ENCODE peak calls at places on chromosomes 1 and 21, in nine cellular contexts. One of them, this sample, is unnamed.

GRCh38 chr1:20903452-20903851 is 116.3 kb upstream of the HP1BP3 start:
- DNase-seq in AG09319: no peak
- DNase-seq in uterus: no peak
- DNase-seq in fibroblast of lung: no peak
- DNase-seq in CD8-positive, alpha-beta T cell: no peak
- DNase-seq in neural crest cell: no peak
- DNase-seq in GM20000: no peak
- DNase-seq in GM12864: no peak
- DNase-seq in vagina: no peak
- DNase-seq in this sample: no peak

GRCh38 chr1:46134660-46135331 is 2.4 kb upstream of the PIK3R3 start:
- DNase-seq in fibroblast of lung: peak; percentile 75
- DNase-seq in neural crest cell: no peak
- DNase-seq in GM20000: peak; percentile 29
- DNase-seq in vagina: no peak
- DNase-seq in CD8-positive, alpha-beta T cell: no peak
- DNase-seq in AG09319: peak; percentile 39
- DNase-seq in GM12864: no peak
- DNase-seq in uterus: no peak
- DNase-seq in this sample: peak; percentile 63

GRCh38 chr1:26410706-26411623 is at the start of gene LIN28A:
- DNase-seq in CD8-positive, alpha-beta T cell: no peak
- DNase-seq in uterus: no peak
- DNase-seq in GM12864: no peak
- DNase-seq in GM20000: no peak
- DNase-seq in vagina: no peak
- DNase-seq in neural crest cell: no peak
- DNase-seq in fibroblast of lung: no peak
- DNase-seq in AG09319: no peak
- DNase-seq in this sample: no peak

GRCh38 chr1:234619071-234619480 is 9.1 kb upstream of the IRF2BP2 start:
- DNase-seq in CD8-positive, alpha-beta T cell: no peak
- DNase-seq in fibroblast of lung: no peak
- DNase-seq in neural crest cell: no peak
- DNase-seq in GM12864: no peak
- DNase-seq in uterus: no peak
- DNase-seq in AG09319: no peak
- DNase-seq in vagina: no peak
- DNase-seq in GM20000: no peak
- DNase-seq in this sample: no peak

GRCh38 chr1:75130312-75130677 is 3.9 kb upstream of the LHX8 start:
- DNase-seq in neural crest cell: no peak
- DNase-seq in AG09319: no peak
- DNase-seq in vagina: no peak
- DNase-seq in GM20000: no peak
- DNase-seq in GM12864: no peak
- DNase-seq in uterus: no peak
- DNase-seq in CD8-positive, alpha-beta T cell: no peak
- DNase-seq in fibroblast of lung: no peak
- DNase-seq in this sample: no peak

GRCh38 chr1:230280054-230280795 is 145.9 kb downstream of the PGBD5 start:
- DNase-seq in CD8-positive, alpha-beta T cell: no peak
- DNase-seq in GM12864: no peak
- DNase-seq in uterus: peak; percentile 13
- DNase-seq in AG09319: no peak
- DNase-seq in GM20000: no peak
- DNase-seq in fibroblast of lung: no peak
- DNase-seq in vagina: no peak
- DNase-seq in neural crest cell: no peak
- DNase-seq in this sample: no peak

GRCh38 chr1:167922023-167922422 is 8.1 kb upstream of the ADCY10 start:
- DNase-seq in GM12864: no peak
- DNase-seq in vagina: no peak
- DNase-seq in uterus: no peak
- DNase-seq in fibroblast of lung: peak; percentile 51
- DNase-seq in neural crest cell: no peak
- DNase-seq in GM20000: peak; percentile 18
- DNase-seq in AG09319: no peak
- DNase-seq in CD8-positive, alpha-beta T cell: no peak
- DNase-seq in this sample: no peak

GRCh38 chr21:45341779-45342178 is 54.1 kb upstream of the POFUT2 start:
- DNase-seq in neural crest cell: no peak
- DNase-seq in AG09319: no peak
- DNase-seq in CD8-positive, alpha-beta T cell: no peak
- DNase-seq in vagina: no peak
- DNase-seq in fibroblast of lung: no peak
- DNase-seq in GM20000: no peak
- DNase-seq in uterus: no peak
- DNase-seq in GM12864: no peak
- DNase-seq in this sample: no peak

GRCh38 chr1:221961532-221962292 is 219.8 kb upstream of the DUSP10 start:
- DNase-seq in fibroblast of lung: peak; percentile 63
- DNase-seq in GM12864: peak; percentile 25
- DNase-seq in vagina: no peak
- DNase-seq in AG09319: peak; percentile 8
- DNase-seq in neural crest cell: no peak
- DNase-seq in uterus: no peak
- DNase-seq in GM20000: peak; percentile 23
- DNase-seq in CD8-positive, alpha-beta T cell: peak; percentile 9
- DNase-seq in this sample: peak; percentile 74

GRCh38 chr1:242477944-242478343 is 46.6 kb downstream of the PLD5 start:
- DNase-seq in AG09319: no peak
- DNase-seq in fibroblast of lung: no peak
- DNase-seq in GM12864: no peak
- DNase-seq in CD8-positive, alpha-beta T cell: no peak
- DNase-seq in GM20000: no peak
- DNase-seq in neural crest cell: no peak
- DNase-seq in uterus: no peak
- DNase-seq in vagina: no peak
- DNase-seq in this sample: no peak

GRCh38 chr1:181010789-181011188 is 11.9 kb downstream of the STX6 start:
- DNase-seq in uterus: no peak
- DNase-seq in GM12864: no peak
- DNase-seq in vagina: no peak
- DNase-seq in GM20000: no peak
- DNase-seq in neural crest cell: no peak
- DNase-seq in AG09319: no peak
- DNase-seq in CD8-positive, alpha-beta T cell: no peak
- DNase-seq in fibroblast of lung: no peak
- DNase-seq in this sample: no peak

GRCh38 chr1:54994355-54994990 is 4.3 kb upstream of the BSND start:
- DNase-seq in CD8-positive, alpha-beta T cell: no peak
- DNase-seq in neural crest cell: no peak
- DNase-seq in AG09319: no peak
- DNase-seq in GM20000: no peak
- DNase-seq in vagina: no peak
- DNase-seq in fibroblast of lung: no peak
- DNase-seq in uterus: no peak
- DNase-seq in GM12864: no peak
- DNase-seq in this sample: no peak

GRCh38 chr1:42925132-42925769 is 33.4 kb downstream of the SLC2A1 start:
- DNase-seq in GM20000: no peak
- DNase-seq in neural crest cell: no peak
- DNase-seq in fibroblast of lung: no peak
- DNase-seq in GM12864: no peak
- DNase-seq in vagina: no peak
- DNase-seq in CD8-positive, alpha-beta T cell: no peak
- DNase-seq in uterus: no peak
- DNase-seq in AG09319: no peak
- DNase-seq in this sample: no peak

GRCh38 chr1:42923367-42924248 is 35.1 kb downstream of the SLC2A1 start:
- DNase-seq in fibroblast of lung: no peak
- DNase-seq in uterus: no peak
- DNase-seq in neural crest cell: no peak
- DNase-seq in GM20000: peak; percentile 35
- DNase-seq in CD8-positive, alpha-beta T cell: no peak
- DNase-seq in GM12864: no peak
- DNase-seq in vagina: no peak
- DNase-seq in AG09319: no peak
- DNase-seq in this sample: no peak

GRCh38 chr1:42922687-42923366 is 35.8 kb downstream of the SLC2A1 start:
- DNase-seq in uterus: no peak
- DNase-seq in CD8-positive, alpha-beta T cell: peak; percentile 53
- DNase-seq in GM20000: peak; percentile 87
- DNase-seq in vagina: peak; percentile 87
- DNase-seq in fibroblast of lung: peak; percentile 61
- DNase-seq in neural crest cell: peak; percentile 44
- DNase-seq in GM12864: no peak
- DNase-seq in AG09319: no peak
- DNase-seq in this sample: peak; percentile 70

GRCh38 chr1:42926235-42926869 is 32.3 kb downstream of the SLC2A1 start:
- DNase-seq in fibroblast of lung: no peak
- DNase-seq in vagina: no peak
- DNase-seq in AG09319: no peak
- DNase-seq in GM12864: no peak
- DNase-seq in uterus: no peak
- DNase-seq in neural crest cell: no peak
- DNase-seq in GM20000: no peak
- DNase-seq in CD8-positive, alpha-beta T cell: no peak
- DNase-seq in this sample: no peak

GRCh38 chr1:42924249-42925131 is 34.2 kb downstream of the SLC2A1 start:
- DNase-seq in AG09319: peak; percentile 58
- DNase-seq in neural crest cell: peak; percentile 95
- DNase-seq in fibroblast of lung: peak; percentile 86
- DNase-seq in uterus: peak; percentile 93
- DNase-seq in vagina: peak; percentile 96
- DNase-seq in CD8-positive, alpha-beta T cell: peak; percentile 88
- DNase-seq in GM20000: peak; percentile 95
- DNase-seq in GM12864: peak; percentile 71
- DNase-seq in this sample: peak; percentile 96
- TF ChIP-seq CTCF in AG09319: no peak
- TF ChIP-seq CTCF in neural crest cell: peak; percentile 46
- TF ChIP-seq CTCF in fibroblast of lung: no peak
- TF ChIP-seq CTCF in uterus: peak; percentile 26
- TF ChIP-seq CTCF in vagina: peak; percentile 26
- TF ChIP-seq CTCF in CD8-positive, alpha-beta T cell: no peak
- TF ChIP-seq CTCF in GM20000: no peak
- TF ChIP-seq CTCF in GM12864: peak; percentile 15
- TF ChIP-seq CTCF in this sample: no peak

DNA sequence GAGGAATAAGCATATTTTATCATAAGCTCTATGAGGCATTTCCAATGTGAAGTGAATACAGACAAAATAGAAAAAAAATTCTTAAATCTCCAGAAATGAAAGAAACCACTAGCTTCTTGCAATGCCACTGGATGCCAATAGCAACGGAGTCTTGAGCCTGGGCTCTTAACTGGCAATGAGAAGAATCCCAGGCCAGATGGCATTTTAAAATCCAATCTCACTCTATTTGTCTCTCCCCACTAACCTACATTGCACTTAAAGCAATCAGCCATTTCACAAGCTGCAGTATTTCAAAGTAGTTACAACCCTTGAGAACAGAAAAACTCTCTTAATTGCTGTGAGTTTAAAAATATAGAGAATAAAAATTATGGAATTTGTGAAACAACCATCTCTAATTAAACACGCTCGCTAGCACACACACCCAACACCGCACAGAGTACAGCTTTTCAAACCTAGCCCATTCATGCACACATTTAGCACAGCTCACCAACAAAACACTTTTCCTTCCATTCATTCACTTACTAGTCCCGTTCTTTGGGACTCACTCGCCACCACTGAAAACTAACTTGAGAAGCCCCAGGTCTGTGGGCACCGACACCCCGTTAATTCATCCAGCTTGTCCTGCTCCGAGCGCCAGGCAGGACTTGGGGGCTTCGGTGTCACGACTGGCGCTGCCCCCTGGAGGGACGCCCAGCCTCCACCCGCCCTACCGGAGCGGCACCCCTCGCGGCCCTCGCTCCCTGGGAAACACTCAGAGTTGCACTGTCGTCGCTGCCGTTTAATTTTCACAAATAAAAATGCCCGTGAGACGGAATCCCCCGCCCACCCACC is 1.1 kb downstream of the DDAH1 start:
- DNase-seq in fibroblast of lung: peak; percentile 35
- DNase-seq in CD8-positive, alpha-beta T cell: no peak
- DNase-seq in GM12864: no peak
- DNase-seq in AG09319: no peak
- DNase-seq in neural crest cell: no peak
- DNase-seq in uterus: no peak
- DNase-seq in GM20000: no peak
- DNase-seq in vagina: no peak
- DNase-seq in this sample: no peak
- TF ChIP-seq CTCF in fibroblast of lung: no peak
- TF ChIP-seq CTCF in CD8-positive, alpha-beta T cell: no peak
- TF ChIP-seq CTCF in GM12864: no peak
- TF ChIP-seq CTCF in AG09319: no peak
- TF ChIP-seq CTCF in neural crest cell: no peak
- TF ChIP-seq CTCF in uterus: no peak
- TF ChIP-seq CTCF in GM20000: no peak
- TF ChIP-seq CTCF in vagina: no peak
- TF ChIP-seq CTCF in this sample: no peak

DNA sequence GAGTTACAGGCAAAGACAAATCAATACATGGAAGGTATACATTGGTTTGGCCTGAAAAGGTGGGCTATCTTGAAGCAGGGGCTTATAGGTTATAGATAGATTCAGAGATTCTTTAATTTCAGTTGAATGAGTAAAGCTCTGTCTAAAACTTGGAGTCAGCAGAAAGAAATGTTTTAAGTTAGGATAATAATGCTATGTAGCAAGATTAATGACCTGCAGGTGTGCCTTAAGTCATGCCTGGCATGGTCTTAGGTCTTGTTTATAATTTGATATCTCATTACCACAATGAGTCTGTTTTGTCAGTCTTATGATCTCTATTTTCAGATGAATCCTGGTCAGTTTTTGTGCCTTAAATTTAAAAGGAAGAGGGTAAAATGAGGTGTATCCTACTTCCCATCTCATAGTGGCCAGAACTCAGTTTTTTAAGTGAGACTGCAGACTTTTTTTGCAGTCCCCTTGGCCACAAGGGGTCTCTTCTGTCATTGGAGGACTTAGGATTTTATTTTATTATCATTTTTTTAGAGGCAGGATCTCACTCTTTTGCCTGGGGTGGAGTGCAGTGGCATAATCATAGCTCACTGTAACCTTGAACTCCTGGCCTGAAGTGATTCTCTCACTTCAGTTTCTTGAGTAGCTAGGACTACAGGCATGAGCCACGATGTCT is 21.3 kb upstream of the PGBD2 start:
- DNase-seq in vagina: no peak
- DNase-seq in neural crest cell: no peak
- DNase-seq in GM12864: no peak
- DNase-seq in GM20000: no peak
- DNase-seq in uterus: no peak
- DNase-seq in fibroblast of lung: no peak
- DNase-seq in AG09319: no peak
- DNase-seq in CD8-positive, alpha-beta T cell: no peak
- DNase-seq in this sample: no peak
- TF ChIP-seq CTCF in vagina: no peak
- TF ChIP-seq CTCF in neural crest cell: peak; percentile 26
- TF ChIP-seq CTCF in GM12864: no peak
- TF ChIP-seq CTCF in GM20000: no peak
- TF ChIP-seq CTCF in uterus: no peak
- TF ChIP-seq CTCF in fibroblast of lung: no peak
- TF ChIP-seq CTCF in AG09319: no peak
- TF ChIP-seq CTCF in CD8-positive, alpha-beta T cell: no peak
- TF ChIP-seq CTCF in this sample: no peak

DNA sequence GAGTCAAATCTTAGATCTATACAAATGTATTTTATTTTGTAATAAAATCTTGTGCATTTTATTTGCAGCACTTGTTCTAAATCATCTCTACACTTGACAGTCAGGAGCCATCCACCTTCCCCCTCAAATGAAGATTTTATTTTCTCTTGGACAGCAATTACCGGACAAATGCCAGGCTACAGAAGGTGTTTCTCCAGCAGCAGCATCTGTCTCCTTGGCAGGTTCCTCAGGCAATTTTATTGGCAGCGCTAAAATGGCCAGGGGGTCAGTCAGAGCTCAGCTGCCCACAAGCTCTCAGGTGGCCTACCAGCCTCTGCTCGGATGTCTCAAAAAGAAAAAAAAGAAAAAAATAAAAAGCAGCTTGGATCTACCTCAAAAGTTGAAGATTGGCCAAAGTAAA is 107.6 kb downstream of the DAB1 start:
- DNase-seq in GM12864: no peak
- DNase-seq in fibroblast of lung: no peak
- DNase-seq in neural crest cell: no peak
- DNase-seq in vagina: no peak
- DNase-seq in uterus: no peak
- DNase-seq in AG09319: no peak
- DNase-seq in GM20000: no peak
- DNase-seq in CD8-positive, alpha-beta T cell: no peak
- DNase-seq in this sample: no peak
- TF ChIP-seq CTCF in GM12864: no peak
- TF ChIP-seq CTCF in fibroblast of lung: no peak
- TF ChIP-seq CTCF in neural crest cell: no peak
- TF ChIP-seq CTCF in vagina: no peak
- TF ChIP-seq CTCF in uterus: no peak
- TF ChIP-seq CTCF in AG09319: no peak
- TF ChIP-seq CTCF in GM20000: no peak
- TF ChIP-seq CTCF in CD8-positive, alpha-beta T cell: no peak
- TF ChIP-seq CTCF in this sample: no peak